ENCODE peak calls at places on chromosomes 3 and 15, in eight cellular contexts. One of them, this sample, is unnamed.

GRCh38 chr3:143267984-143268383 is 148.4 kb downstream of the CHST2 start:
- DNase-seq in H7: no peak
- DNase-seq in stimulated activated CD8-positive, alpha-beta memory T cell treated with anti-CD3 and anti-CD28 coated beads, Interleukin-12 subunit alpha, Interleukin-12 subunit beta, amount 100 ng/mL, for 1 hour: no peak
- DNase-seq in lung: no peak
- DNase-seq in AG09309: no peak
- DNase-seq in NAMALWA: no peak
- DNase-seq in stimulated activated CD4-positive, alpha-beta T cell treated with anti-CD3 and anti-CD28 coated beads, Interleukin-4, amount 100 ng/mL, for 1 hour: no peak
- DNase-seq in A172: peak; percentile 43
- DNase-seq in this sample: no peak

GRCh38 chr15:31369716-31370115 is 43.1 kb downstream of the KLF13 start:
- DNase-seq in H7: no peak
- DNase-seq in stimulated activated CD8-positive, alpha-beta memory T cell treated with anti-CD3 and anti-CD28 coated beads, Interleukin-12 subunit alpha, Interleukin-12 subunit beta, amount 100 ng/mL, for 1 hour: no peak
- DNase-seq in lung: no peak
- DNase-seq in AG09309: no peak
- DNase-seq in NAMALWA: no peak
- DNase-seq in stimulated activated CD4-positive, alpha-beta T cell treated with anti-CD3 and anti-CD28 coated beads, Interleukin-4, amount 100 ng/mL, for 1 hour: no peak
- DNase-seq in A172: no peak
- DNase-seq in this sample: no peak

GRCh38 chr15:99507016-99507731 is 58.6 kb upstream of the MEF2A start:
- DNase-seq in H7: no peak
- DNase-seq in stimulated activated CD8-positive, alpha-beta memory T cell treated with anti-CD3 and anti-CD28 coated beads, Interleukin-12 subunit alpha, Interleukin-12 subunit beta, amount 100 ng/mL, for 1 hour: no peak
- DNase-seq in lung: no peak
- DNase-seq in AG09309: no peak
- DNase-seq in NAMALWA: peak; percentile 71
- DNase-seq in stimulated activated CD4-positive, alpha-beta T cell treated with anti-CD3 and anti-CD28 coated beads, Interleukin-4, amount 100 ng/mL, for 1 hour: no peak
- DNase-seq in A172: no peak
- DNase-seq in this sample: no peak

GRCh38 chr3:119308355-119308754 is 14.2 kb downstream of the ARHGAP31 start:
- DNase-seq in H7: no peak
- DNase-seq in stimulated activated CD8-positive, alpha-beta memory T cell treated with anti-CD3 and anti-CD28 coated beads, Interleukin-12 subunit alpha, Interleukin-12 subunit beta, amount 100 ng/mL, for 1 hour: no peak
- DNase-seq in lung: no peak
- DNase-seq in AG09309: no peak
- DNase-seq in NAMALWA: no peak
- DNase-seq in stimulated activated CD4-positive, alpha-beta T cell treated with anti-CD3 and anti-CD28 coated beads, Interleukin-4, amount 100 ng/mL, for 1 hour: no peak
- DNase-seq in A172: no peak
- DNase-seq in this sample: no peak

GRCh38 chr3:23608650-23609049 is 197.1 kb upstream of the UBE2E1 start:
- DNase-seq in H7: no peak
- DNase-seq in stimulated activated CD8-positive, alpha-beta memory T cell treated with anti-CD3 and anti-CD28 coated beads, Interleukin-12 subunit alpha, Interleukin-12 subunit beta, amount 100 ng/mL, for 1 hour: no peak
- DNase-seq in lung: no peak
- DNase-seq in AG09309: no peak
- DNase-seq in NAMALWA: no peak
- DNase-seq in stimulated activated CD4-positive, alpha-beta T cell treated with anti-CD3 and anti-CD28 coated beads, Interleukin-4, amount 100 ng/mL, for 1 hour: no peak
- DNase-seq in A172: no peak
- DNase-seq in this sample: no peak

GRCh38 chr3:168974628-168975403 is 688.7 kb downstream of the MECOM start:
- DNase-seq in H7: no peak
- DNase-seq in stimulated activated CD8-positive, alpha-beta memory T cell treated with anti-CD3 and anti-CD28 coated beads, Interleukin-12 subunit alpha, Interleukin-12 subunit beta, amount 100 ng/mL, for 1 hour: no peak
- DNase-seq in lung: no peak
- DNase-seq in AG09309: no peak
- DNase-seq in NAMALWA: no peak
- DNase-seq in stimulated activated CD4-positive, alpha-beta T cell treated with anti-CD3 and anti-CD28 coated beads, Interleukin-4, amount 100 ng/mL, for 1 hour: no peak
- DNase-seq in A172: no peak
- DNase-seq in this sample: no peak

GRCh38 chr15:87955284-87955909 is 301.1 kb downstream of the NTRK3 start:
- DNase-seq in H7: no peak
- DNase-seq in stimulated activated CD8-positive, alpha-beta memory T cell treated with anti-CD3 and anti-CD28 coated beads, Interleukin-12 subunit alpha, Interleukin-12 subunit beta, amount 100 ng/mL, for 1 hour: no peak
- DNase-seq in lung: no peak
- DNase-seq in AG09309: no peak
- DNase-seq in NAMALWA: no peak
- DNase-seq in stimulated activated CD4-positive, alpha-beta T cell treated with anti-CD3 and anti-CD28 coated beads, Interleukin-4, amount 100 ng/mL, for 1 hour: no peak
- DNase-seq in A172: no peak
- DNase-seq in this sample: no peak

GRCh38 chr3:14481018-14481645 is 59.0 kb downstream of the GRIP2 start:
- DNase-seq in H7: no peak
- DNase-seq in stimulated activated CD8-positive, alpha-beta memory T cell treated with anti-CD3 and anti-CD28 coated beads, Interleukin-12 subunit alpha, Interleukin-12 subunit beta, amount 100 ng/mL, for 1 hour: no peak
- DNase-seq in lung: no peak
- DNase-seq in AG09309: no peak
- DNase-seq in NAMALWA: no peak
- DNase-seq in stimulated activated CD4-positive, alpha-beta T cell treated with anti-CD3 and anti-CD28 coated beads, Interleukin-4, amount 100 ng/mL, for 1 hour: no peak
- DNase-seq in A172: no peak
- DNase-seq in this sample: no peak

GRCh38 chr15:44193651-44194396 is 1.2 kb downstream of the FRMD5 start:
- DNase-seq in H7: peak; percentile 53
- DNase-seq in stimulated activated CD8-positive, alpha-beta memory T cell treated with anti-CD3 and anti-CD28 coated beads, Interleukin-12 subunit alpha, Interleukin-12 subunit beta, amount 100 ng/mL, for 1 hour: no peak
- DNase-seq in lung: no peak
- DNase-seq in AG09309: no peak
- DNase-seq in NAMALWA: no peak
- DNase-seq in stimulated activated CD4-positive, alpha-beta T cell treated with anti-CD3 and anti-CD28 coated beads, Interleukin-4, amount 100 ng/mL, for 1 hour: no peak
- DNase-seq in A172: peak; percentile 41
- DNase-seq in this sample: peak; percentile 62

GRCh38 chr15:50049871-50050270 is 69.2 kb downstream of the ATP8B4 start:
- DNase-seq in H7: no peak
- DNase-seq in stimulated activated CD8-positive, alpha-beta memory T cell treated with anti-CD3 and anti-CD28 coated beads, Interleukin-12 subunit alpha, Interleukin-12 subunit beta, amount 100 ng/mL, for 1 hour: no peak
- DNase-seq in lung: no peak
- DNase-seq in AG09309: peak; percentile 82
- DNase-seq in NAMALWA: no peak
- DNase-seq in stimulated activated CD4-positive, alpha-beta T cell treated with anti-CD3 and anti-CD28 coated beads, Interleukin-4, amount 100 ng/mL, for 1 hour: no peak
- DNase-seq in A172: peak; percentile 8
- DNase-seq in this sample: no peak

GRCh38 chr15:80798911-80799310 is 19.7 kb downstream of the CEMIP start:
- DNase-seq in H7: no peak
- DNase-seq in stimulated activated CD8-positive, alpha-beta memory T cell treated with anti-CD3 and anti-CD28 coated beads, Interleukin-12 subunit alpha, Interleukin-12 subunit beta, amount 100 ng/mL, for 1 hour: no peak
- DNase-seq in lung: no peak
- DNase-seq in AG09309: no peak
- DNase-seq in NAMALWA: no peak
- DNase-seq in stimulated activated CD4-positive, alpha-beta T cell treated with anti-CD3 and anti-CD28 coated beads, Interleukin-4, amount 100 ng/mL, for 1 hour: no peak
- DNase-seq in A172: no peak
- DNase-seq in this sample: peak; percentile 31

GRCh38 chr3:172142074-172143059 is 103.0 kb downstream of the FNDC3B start:
- DNase-seq in H7: no peak
- DNase-seq in stimulated activated CD8-positive, alpha-beta memory T cell treated with anti-CD3 and anti-CD28 coated beads, Interleukin-12 subunit alpha, Interleukin-12 subunit beta, amount 100 ng/mL, for 1 hour: no peak
- DNase-seq in lung: no peak
- DNase-seq in AG09309: no peak
- DNase-seq in NAMALWA: peak; percentile 58
- DNase-seq in stimulated activated CD4-positive, alpha-beta T cell treated with anti-CD3 and anti-CD28 coated beads, Interleukin-4, amount 100 ng/mL, for 1 hour: no peak
- DNase-seq in A172: peak; percentile 88
- DNase-seq in this sample: peak; percentile 64

GRCh38 chr15:72117448-72117697 is 577 bp downstream of the MYO9A start:
- DNase-seq in H7: peak; percentile 88
- DNase-seq in stimulated activated CD8-positive, alpha-beta memory T cell treated with anti-CD3 and anti-CD28 coated beads, Interleukin-12 subunit alpha, Interleukin-12 subunit beta, amount 100 ng/mL, for 1 hour: peak; percentile 31
- DNase-seq in lung: peak; percentile 85
- DNase-seq in AG09309: no peak
- DNase-seq in NAMALWA: peak; percentile 85
- DNase-seq in stimulated activated CD4-positive, alpha-beta T cell treated with anti-CD3 and anti-CD28 coated beads, Interleukin-4, amount 100 ng/mL, for 1 hour: peak; percentile 64
- DNase-seq in A172: peak; percentile 46
- DNase-seq in this sample: peak; percentile 90

GRCh38 chr15:43939070-43939469 is 112.3 kb downstream of the WDR76 start:
- DNase-seq in H7: peak; percentile 51
- DNase-seq in stimulated activated CD8-positive, alpha-beta memory T cell treated with anti-CD3 and anti-CD28 coated beads, Interleukin-12 subunit alpha, Interleukin-12 subunit beta, amount 100 ng/mL, for 1 hour: no peak
- DNase-seq in lung: no peak
- DNase-seq in AG09309: no peak
- DNase-seq in NAMALWA: peak; percentile 33
- DNase-seq in stimulated activated CD4-positive, alpha-beta T cell treated with anti-CD3 and anti-CD28 coated beads, Interleukin-4, amount 100 ng/mL, for 1 hour: no peak
- DNase-seq in A172: peak; percentile 15
- DNase-seq in this sample: no peak

GRCh38 chr3:150830094-150830681 is 67.2 kb upstream of the SIAH2 start:
- DNase-seq in H7: peak; percentile 47
- DNase-seq in stimulated activated CD8-positive, alpha-beta memory T cell treated with anti-CD3 and anti-CD28 coated beads, Interleukin-12 subunit alpha, Interleukin-12 subunit beta, amount 100 ng/mL, for 1 hour: no peak
- DNase-seq in lung: no peak
- DNase-seq in AG09309: no peak
- DNase-seq in NAMALWA: peak; percentile 75
- DNase-seq in stimulated activated CD4-positive, alpha-beta T cell treated with anti-CD3 and anti-CD28 coated beads, Interleukin-4, amount 100 ng/mL, for 1 hour: peak; percentile 10
- DNase-seq in A172: no peak
- DNase-seq in this sample: peak; percentile 34

GRCh38 chr15:59333401-59334062 is 39.1 kb downstream of the MYO1E start:
- DNase-seq in H7: no peak
- DNase-seq in stimulated activated CD8-positive, alpha-beta memory T cell treated with anti-CD3 and anti-CD28 coated beads, Interleukin-12 subunit alpha, Interleukin-12 subunit beta, amount 100 ng/mL, for 1 hour: no peak
- DNase-seq in lung: no peak
- DNase-seq in AG09309: no peak
- DNase-seq in NAMALWA: no peak
- DNase-seq in stimulated activated CD4-positive, alpha-beta T cell treated with anti-CD3 and anti-CD28 coated beads, Interleukin-4, amount 100 ng/mL, for 1 hour: no peak
- DNase-seq in A172: no peak
- DNase-seq in this sample: no peak

GRCh38 chr15:87816811-87817210 is 439.7 kb downstream of the NTRK3 start:
- DNase-seq in H7: no peak
- DNase-seq in stimulated activated CD8-positive, alpha-beta memory T cell treated with anti-CD3 and anti-CD28 coated beads, Interleukin-12 subunit alpha, Interleukin-12 subunit beta, amount 100 ng/mL, for 1 hour: no peak
- DNase-seq in lung: no peak
- DNase-seq in AG09309: peak; percentile 91
- DNase-seq in NAMALWA: no peak
- DNase-seq in stimulated activated CD4-positive, alpha-beta T cell treated with anti-CD3 and anti-CD28 coated beads, Interleukin-4, amount 100 ng/mL, for 1 hour: no peak
- DNase-seq in A172: peak; percentile 97
- DNase-seq in this sample: no peak

GRCh38 chr3:52534281-52535183 is 875 bp upstream of the NT5DC2 start:
- DNase-seq in H7: peak; percentile 77
- DNase-seq in stimulated activated CD8-positive, alpha-beta memory T cell treated with anti-CD3 and anti-CD28 coated beads, Interleukin-12 subunit alpha, Interleukin-12 subunit beta, amount 100 ng/mL, for 1 hour: no peak
- DNase-seq in lung: no peak
- DNase-seq in AG09309: no peak
- DNase-seq in NAMALWA: no peak
- DNase-seq in stimulated activated CD4-positive, alpha-beta T cell treated with anti-CD3 and anti-CD28 coated beads, Interleukin-4, amount 100 ng/mL, for 1 hour: no peak
- DNase-seq in A172: no peak
- DNase-seq in this sample: peak; percentile 60

GRCh38 chr15:67927501-67928156 is 87.8 kb upstream of the RNU6-1 start:
- DNase-seq in H7: no peak
- DNase-seq in stimulated activated CD8-positive, alpha-beta memory T cell treated with anti-CD3 and anti-CD28 coated beads, Interleukin-12 subunit alpha, Interleukin-12 subunit beta, amount 100 ng/mL, for 1 hour: no peak
- DNase-seq in lung: peak; percentile 92
- DNase-seq in AG09309: peak; percentile 50
- DNase-seq in NAMALWA: no peak
- DNase-seq in stimulated activated CD4-positive, alpha-beta T cell treated with anti-CD3 and anti-CD28 coated beads, Interleukin-4, amount 100 ng/mL, for 1 hour: no peak
- DNase-seq in A172: peak; percentile 84
- DNase-seq in this sample: no peak